ENCODE peak calls at places on chromosome 5, in six cellular contexts. Y is left ventricle myocardium inferior; L is effector memory CD4-positive, alpha-beta T cell; M is heart left ventricle; C is A549; H is GM23338. T is an unnamed sample. For H3K4me1, the result is how much of the 10 kb centered on the place peaks cover.

GRCh38 chr5:150734579-150735384 is 24.0 kb downstream of the DCTN4 start:
- DNase-seq in L (no peak), C (no peak), Y (peak), H (peak), M (peak), T (peak)

GRCh38 chr5:155871623-155872022 is 455.3 kb upstream of the SGCD start:
- DNase-seq in M (no peak), L (no peak), C (no peak), Y (no peak), H (peak), T (no peak)

GRCh38 chr5:154470172-154470571 is 7.9 kb downstream of the HAND1 start:
- DNase-seq in L (no peak), Y (no peak), M (no peak), H (no peak), C (no peak), T (no peak)

GRCh38 chr5:177478711-177479646 is 5.5 kb upstream of the DBN1 start:
- DNase-seq in C (no peak), L (no peak), H (no peak), Y (peak), M (peak), T (peak)

GRCh38 chr5:1946122-1946677 is 63.5 kb upstream of the IRX4 start:
- DNase-seq in C (no peak), Y (peak), H (no peak), L (no peak), M (peak), T (no peak)

GRCh38 chr5:36111238-36111637 is 40.4 kb downstream of the LMBRD2 start:
- DNase-seq in C (no peak), M (no peak), Y (no peak), H (no peak), L (no peak), T (no peak)

GRCh38 chr5:32325067-32325466 is 12.3 kb upstream of the MTMR12 start:
- DNase-seq in Y (no peak), H (no peak), C (no peak), L (no peak), M (no peak), T (no peak)

GRCh38 chr5:37086466-37087178 is 162.6 kb downstream of the CPLANE1 start:
- DNase-seq in M (no peak), H (peak), L (no peak), Y (no peak), C (no peak), T (no peak)

GRCh38 chr5:142324377-142324870 is 397 bp downstream of the SPRY4 start:
- DNase-seq in Y (peak), H (no peak), M (no peak), L (no peak), C (no peak), T (peak)

GRCh38 chr5:55226027-55226933 is 835 bp downstream of the MCIDAS start:
- DNase-seq in M (no peak), L (no peak), C (peak), Y (no peak), H (peak), T (no peak)

GRCh38 chr5:178123094-178123986 is 7.5 kb upstream of the RMND5B start:
- DNase-seq in H (no peak), M (no peak), L (no peak), Y (no peak), C (no peak), T (no peak)

GRCh38 chr5:76473676-76474075 is 70.6 kb downstream of the IQGAP2 start:
- DNase-seq in L (peak), H (no peak), M (no peak), C (no peak), Y (no peak), T (no peak)

GRCh38 chr5:107796797-107797196 is 126.1 kb upstream of the EFNA5 start:
- DNase-seq in M (no peak), Y (no peak), H (no peak), L (no peak), C (no peak), T (no peak)

GRCh38 chr5:40017151-40017550 is 592.4 kb upstream of the DAB2 start:
- DNase-seq in C (no peak), L (no peak), Y (no peak), H (no peak), M (no peak), T (no peak)

GRCh38 chr5:80318212-80318611 is 1.6 kb upstream of the SPZ1 start:
- DNase-seq in C (no peak), M (no peak), H (no peak), Y (no peak), L (no peak), T (no peak)

GRCh38 chr5:68368686-68369359 is 153.3 kb downstream of the PIK3R1 start:
- DNase-seq in Y (no peak), L (no peak), M (no peak), H (no peak), C (no peak), T (no peak)

GRCh38 chr5:109450129-109450877 is 40.5 kb upstream of the PJA2 start:
- DNase-seq in M (no peak), C (no peak), Y (no peak), H (peak), L (no peak), T (no peak)

GRCh38 chr5:95734156-95734555 is 3.0 kb downstream of the RHOBTB3 start:
- DNase-seq in H (no peak), L (no peak), M (no peak), Y (no peak), C (no peak), T (no peak)

GRCh38 chr5:117701067-117701466 is 1126.4 kb upstream of the SEMA6A start:
- DNase-seq in H (no peak), L (no peak), M (no peak), C (no peak), Y (no peak), T (no peak)

GRCh38 chr5:91109634-91110033 is 273.5 kb downstream of the ARRDC3 start:
- DNase-seq in H (no peak), M (no peak), C (no peak), Y (no peak), L (no peak), T (no peak)

GRCh38 chr5:136042665-136043121 is 13.9 kb downstream of the TGFBI start:
- DNase-seq in L (no peak), H (no peak), Y (no peak), M (no peak), C (no peak), T (no peak)

GRCh38 chr5:13346401-13346800 is 598.1 kb downstream of the DNAH5 start:
- DNase-seq in H (no peak), Y (no peak), M (no peak), C (no peak), L (no peak), T (no peak)
- H3K4me1 ChIP-seq in H (under half), Y (under half), M (under half), C (under half), L (under half), T (under half)

DNA sequence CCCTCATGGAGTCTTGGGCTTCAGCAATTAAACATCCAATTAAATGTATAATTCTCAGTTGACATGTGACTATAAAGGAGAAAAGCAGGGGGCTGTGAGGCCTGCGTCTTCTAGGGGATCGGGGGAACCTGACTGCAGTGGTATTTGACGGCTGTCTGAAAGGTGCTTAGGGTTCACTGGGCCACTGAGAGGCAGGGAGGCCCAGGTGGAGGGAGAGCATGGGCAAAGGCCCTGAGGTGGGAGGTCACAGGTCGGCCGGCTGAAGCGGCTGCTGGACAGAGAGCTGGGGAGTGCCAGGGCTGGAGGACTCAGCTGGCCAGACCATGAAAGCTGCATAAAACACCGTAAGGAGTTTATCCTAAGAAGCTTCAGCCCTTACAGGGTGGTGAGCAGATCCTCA is 23.9 kb downstream of the ERGIC1 start:
- DNase-seq in H (no peak), M (no peak), L (no peak), C (no peak), Y (no peak), T (no peak)
- H3K4me1 ChIP-seq in H (under half), M (half or more), L (under half), C (half or more), Y (half or more), T (half or more)

GRCh38 chr5:159003045-159004030 is 96.4 kb downstream of the EBF1 start:
- DNase-seq in M (no peak), L (no peak), H (no peak), Y (no peak), C (peak), T (no peak)

GRCh38 chr5:159001247-159001646 is 98.5 kb downstream of the EBF1 start:
- DNase-seq in Y (no peak), H (no peak), C (no peak), L (no peak), M (no peak), T (no peak)

GRCh38 chr5:159010611-159011497 is 88.9 kb downstream of the EBF1 start:
- DNase-seq in Y (peak), M (peak), H (peak), L (no peak), C (no peak), T (no peak)

GRCh38 chr5:159002201-159002600 is 97.5 kb downstream of the EBF1 start:
- DNase-seq in M (no peak), H (no peak), L (no peak), Y (no peak), C (no peak), T (no peak)

GRCh38 chr5:159005062-159005461 is 94.7 kb downstream of the EBF1 start:
- DNase-seq in M (no peak), L (no peak), Y (no peak), H (no peak), C (no peak), T (no peak)
- H3K4me1 ChIP-seq in M (under half), L (under half), Y (half or more), H (under half), C (under half), T (under half)

GRCh38 chr5:158756873-158757272 is 342.8 kb downstream of the EBF1 start:
- DNase-seq in C (no peak), L (no peak), H (peak), Y (no peak), M (no peak), T (no peak)

GRCh38 chr5:158753354-158753753 is 346.4 kb downstream of the EBF1 start:
- DNase-seq in C (no peak), Y (no peak), M (no peak), H (no peak), L (no peak), T (no peak)

GRCh38 chr5:158754018-158754514 is 345.6 kb downstream of the EBF1 start:
- DNase-seq in C (peak), Y (no peak), L (no peak), M (no peak), H (no peak), T (no peak)

GRCh38 chr5:158755221-158755620 is 344.5 kb downstream of the EBF1 start:
- DNase-seq in L (no peak), C (no peak), Y (no peak), M (no peak), H (no peak), T (no peak)

DNA sequence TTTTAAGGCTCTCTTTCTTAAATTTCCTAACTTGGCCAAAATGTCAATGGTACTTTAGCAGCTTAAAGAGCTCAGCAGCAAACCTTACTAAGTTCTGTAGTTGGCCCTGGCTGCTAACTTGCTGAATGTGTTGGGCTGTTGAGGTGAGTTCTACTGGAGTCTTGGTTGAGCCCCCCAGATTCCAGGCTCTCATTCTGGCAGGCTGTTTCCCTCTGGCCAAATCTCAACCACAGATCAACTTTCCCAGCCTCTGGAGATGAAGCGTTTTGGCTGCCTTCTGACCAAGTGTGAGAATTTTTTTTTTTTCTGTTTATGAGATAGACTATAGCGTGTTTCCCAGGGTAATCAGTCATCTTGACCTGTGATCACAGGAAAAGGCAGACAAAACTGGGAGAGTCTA is 343.7 kb downstream of the EBF1 start:
- DNase-seq in M (no peak), Y (no peak), L (no peak), C (no peak), H (no peak), T (no peak)
- H3K4me1 ChIP-seq in M (under half), Y (under half), L (under half), C (under half), H (under half), T (under half)

GRCh38 chr5:62093981-62094380 is 212.0 kb upstream of the KIF2A start:
- DNase-seq in L (no peak), Y (no peak), M (no peak), H (peak), C (peak), T (peak)

GRCh38 chr5:62100201-62100600 is 205.8 kb upstream of the KIF2A start:
- DNase-seq in L (no peak), Y (no peak), C (no peak), H (no peak), M (no peak), T (no peak)

GRCh38 chr5:62093411-62093810 is 212.6 kb upstream of the KIF2A start:
- DNase-seq in H (no peak), L (no peak), M (no peak), C (no peak), Y (no peak), T (no peak)

DNA sequence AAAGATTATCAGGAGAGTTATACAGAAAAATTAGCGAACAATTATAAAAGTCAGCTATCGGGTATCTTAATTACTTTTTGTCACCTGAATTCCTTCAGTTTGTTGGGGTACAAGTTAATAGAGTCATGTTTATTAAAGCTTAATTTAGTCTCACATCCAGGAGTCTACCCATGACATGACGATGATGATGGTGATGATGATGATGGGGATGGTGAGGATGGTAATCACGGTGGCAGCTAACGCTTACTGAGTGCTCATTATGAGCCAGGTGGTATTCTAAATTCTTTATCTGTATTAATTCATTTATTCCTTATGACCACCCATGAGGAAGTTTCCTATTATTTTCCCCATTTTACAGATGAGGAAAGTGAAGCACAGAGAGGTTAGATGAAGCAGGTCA is 208.6 kb upstream of the KIF2A start:
- DNase-seq in L (no peak), H (no peak), C (no peak), Y (no peak), M (no peak), T (no peak)
- H3K4me1 ChIP-seq in L (under half), H (under half), C (under half), Y (under half), M (under half), T (under half)

DNA sequence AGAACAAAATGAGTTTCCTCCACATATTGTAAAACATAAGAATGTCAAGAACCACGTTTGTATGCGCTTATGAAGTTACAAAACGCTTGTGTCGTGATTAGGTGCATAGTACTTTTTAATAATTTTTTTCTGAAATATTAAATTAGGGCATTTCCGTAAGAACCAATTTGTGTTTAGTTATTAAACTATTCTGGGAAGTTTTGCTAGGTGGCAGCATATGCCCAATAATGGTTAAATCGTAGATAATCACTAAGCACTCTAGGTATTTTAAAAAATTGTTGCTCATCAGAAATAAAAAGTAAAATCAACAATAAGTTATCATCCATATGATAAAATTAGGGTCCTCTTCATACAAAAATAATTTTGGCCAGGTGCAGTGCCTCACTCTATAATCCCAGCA is 5.4 kb downstream of the SRFBP1 start:
- DNase-seq in H (no peak), M (no peak), L (no peak), C (peak), Y (no peak), T (no peak)
- H3K4me1 ChIP-seq in H (under half), M (under half), L (under half), C (under half), Y (under half), T (under half)

GRCh38 chr5:126983874-126984266 is 46.5 kb downstream of the MARCHF3 start:
- DNase-seq in C (no peak), H (no peak), L (no peak), Y (no peak), M (no peak), T (no peak)

GRCh38 chr5:126982195-126982594 is 48.2 kb downstream of the MARCHF3 start:
- DNase-seq in C (no peak), L (no peak), M (no peak), H (no peak), Y (no peak), T (no peak)

GRCh38 chr5:126987271-126987899 is 43.0 kb downstream of the MARCHF3 start:
- DNase-seq in L (no peak), C (no peak), H (no peak), Y (no peak), M (no peak), T (no peak)

GRCh38 chr5:126984632-126985031 is 45.7 kb downstream of the MARCHF3 start:
- DNase-seq in C (no peak), M (no peak), Y (no peak), H (no peak), L (no peak), T (no peak)

DNA sequence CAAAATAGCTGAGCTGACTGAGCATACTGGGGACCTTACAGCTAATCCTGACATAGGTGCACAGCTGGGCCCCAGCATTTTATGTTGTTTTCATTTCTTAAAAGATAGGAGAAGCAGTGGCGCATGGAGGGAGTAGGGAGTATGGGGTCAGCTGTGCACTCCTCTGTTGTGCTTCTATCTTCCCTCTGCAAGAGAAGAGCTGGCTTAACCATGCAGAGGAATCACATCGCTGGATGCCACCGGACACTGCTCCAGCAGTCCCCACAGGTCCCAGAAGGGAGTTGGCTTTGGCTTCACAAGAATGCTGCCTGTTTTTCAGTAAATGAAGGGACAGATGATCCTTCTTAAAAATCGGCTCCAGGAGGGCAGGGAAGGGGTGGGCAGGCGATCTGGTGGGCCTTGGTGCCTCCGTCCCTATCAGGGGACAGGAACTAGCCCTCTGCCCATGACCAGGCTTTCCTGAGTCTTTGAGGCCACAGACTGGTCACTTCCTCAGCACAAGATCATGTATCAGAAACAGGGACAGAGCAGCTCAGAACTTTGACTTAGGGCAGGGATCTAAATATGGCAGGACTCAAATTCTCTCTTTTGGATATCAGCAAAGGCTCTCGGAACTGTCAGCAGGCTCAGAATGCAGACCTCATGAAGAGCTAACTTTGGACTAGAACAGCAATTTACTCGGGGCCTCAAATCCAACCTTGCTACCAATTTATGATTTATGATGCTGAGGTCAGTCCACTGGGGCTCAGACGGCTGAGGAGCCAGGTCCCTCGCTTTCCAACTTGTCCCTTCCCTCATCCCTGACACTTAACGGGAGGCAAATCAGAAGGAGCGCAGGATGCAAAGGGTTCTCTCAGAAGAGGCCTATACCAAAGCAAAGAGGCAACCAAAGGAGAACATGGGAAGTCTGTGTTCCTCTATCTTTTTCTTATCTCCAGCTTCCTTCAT is 47.2 kb downstream of the MARCHF3 start:
- DNase-seq in L (no peak), C (no peak), Y (no peak), M (no peak), H (no peak), T (no peak)
- H3K4me1 ChIP-seq in L (under half), C (under half), Y (half or more), M (under half), H (under half), T (under half)

T was measured in psoas muscle.